ENCODE peak calls at places on chromosomes 4 and X, in nine cellular contexts. One of them, this sample, is unnamed.

GRCh38 chrX:134706138-134706537 is 47.9 kb upstream of the PLAC1 start:
- DNase-seq in psoas muscle: no peak
- DNase-seq in lower leg skin: no peak
- DNase-seq in OCI-LY7: no peak
- DNase-seq in endodermal cell: no peak
- DNase-seq in GM13976: no peak
- DNase-seq in mesothelial cell of epicardium: no peak
- DNase-seq in AG09309: no peak
- DNase-seq in fibroblast of villous mesenchyme: no peak
- DNase-seq in this sample: no peak

GRCh38 chrX:6917666-6918065 is 229.8 kb upstream of the STS start:
- DNase-seq in psoas muscle: no peak
- DNase-seq in lower leg skin: no peak
- DNase-seq in OCI-LY7: no peak
- DNase-seq in endodermal cell: no peak
- DNase-seq in GM13976: no peak
- DNase-seq in mesothelial cell of epicardium: no peak
- DNase-seq in AG09309: no peak
- DNase-seq in fibroblast of villous mesenchyme: no peak
- DNase-seq in this sample: no peak

GRCh38 chr4:185991750-185992149 is 77.2 kb upstream of the TLR3 start:
- DNase-seq in psoas muscle: no peak
- DNase-seq in lower leg skin: no peak
- DNase-seq in OCI-LY7: no peak
- DNase-seq in endodermal cell: no peak
- DNase-seq in GM13976: no peak
- DNase-seq in mesothelial cell of epicardium: no peak
- DNase-seq in AG09309: no peak
- DNase-seq in fibroblast of villous mesenchyme: no peak
- DNase-seq in this sample: peak; percentile 7

GRCh38 chrX:12452268-12452667 is 314.0 kb downstream of the FRMPD4 start:
- DNase-seq in psoas muscle: no peak
- DNase-seq in lower leg skin: no peak
- DNase-seq in OCI-LY7: no peak
- DNase-seq in endodermal cell: no peak
- DNase-seq in GM13976: no peak
- DNase-seq in mesothelial cell of epicardium: no peak
- DNase-seq in AG09309: no peak
- DNase-seq in fibroblast of villous mesenchyme: no peak
- DNase-seq in this sample: no peak

GRCh38 chrX:17738002-17738713 is 865 bp downstream of the SCML1 start:
- DNase-seq in psoas muscle: peak; percentile 58
- DNase-seq in lower leg skin: peak; percentile 16
- DNase-seq in OCI-LY7: no peak
- DNase-seq in endodermal cell: peak; percentile 75
- DNase-seq in GM13976: peak; percentile 15
- DNase-seq in mesothelial cell of epicardium: no peak
- DNase-seq in AG09309: no peak
- DNase-seq in fibroblast of villous mesenchyme: peak; percentile 37
- DNase-seq in this sample: no peak

GRCh38 chr4:78560296-78560963 is 8.9 kb downstream of the ANXA3 start:
- DNase-seq in psoas muscle: no peak
- DNase-seq in lower leg skin: no peak
- DNase-seq in OCI-LY7: no peak
- DNase-seq in endodermal cell: no peak
- DNase-seq in GM13976: no peak
- DNase-seq in mesothelial cell of epicardium: no peak
- DNase-seq in AG09309: no peak
- DNase-seq in fibroblast of villous mesenchyme: peak; percentile 92
- DNase-seq in this sample: no peak

GRCh38 chr4:3707423-3708102 is 58.6 kb upstream of the ADRA2C start:
- DNase-seq in psoas muscle: peak; percentile 24
- DNase-seq in lower leg skin: no peak
- DNase-seq in OCI-LY7: no peak
- DNase-seq in endodermal cell: no peak
- DNase-seq in GM13976: no peak
- DNase-seq in mesothelial cell of epicardium: no peak
- DNase-seq in AG09309: no peak
- DNase-seq in fibroblast of villous mesenchyme: no peak
- DNase-seq in this sample: no peak

GRCh38 chr4:128061566-128062536 is 739 bp downstream of the LARP1B start:
- DNase-seq in psoas muscle: peak; percentile 76
- DNase-seq in lower leg skin: peak; percentile 29
- DNase-seq in OCI-LY7: peak; percentile 79
- DNase-seq in endodermal cell: peak; percentile 90
- DNase-seq in GM13976: peak; percentile 74
- DNase-seq in mesothelial cell of epicardium: peak; percentile 38
- DNase-seq in AG09309: no peak
- DNase-seq in fibroblast of villous mesenchyme: peak; percentile 38
- DNase-seq in this sample: peak; percentile 83

GRCh38 chr4:70269674-70270073 is 27.3 kb downstream of the CSN3 start:
- DNase-seq in psoas muscle: no peak
- DNase-seq in lower leg skin: no peak
- DNase-seq in OCI-LY7: no peak
- DNase-seq in endodermal cell: no peak
- DNase-seq in GM13976: no peak
- DNase-seq in mesothelial cell of epicardium: no peak
- DNase-seq in AG09309: no peak
- DNase-seq in fibroblast of villous mesenchyme: peak; percentile 11
- DNase-seq in this sample: no peak

GRCh38 chrX:18428006-18428405 is 2.6 kb downstream of the CDKL5 start:
- DNase-seq in psoas muscle: no peak
- DNase-seq in lower leg skin: no peak
- DNase-seq in OCI-LY7: no peak
- DNase-seq in endodermal cell: no peak
- DNase-seq in GM13976: no peak
- DNase-seq in mesothelial cell of epicardium: no peak
- DNase-seq in AG09309: no peak
- DNase-seq in fibroblast of villous mesenchyme: no peak
- DNase-seq in this sample: no peak

GRCh38 chrX:78944351-78944750 is 840 bp upstream of the P2RY10 start:
- DNase-seq in psoas muscle: no peak
- DNase-seq in lower leg skin: no peak
- DNase-seq in OCI-LY7: no peak
- DNase-seq in endodermal cell: no peak
- DNase-seq in GM13976: no peak
- DNase-seq in mesothelial cell of epicardium: no peak
- DNase-seq in AG09309: no peak
- DNase-seq in fibroblast of villous mesenchyme: no peak
- DNase-seq in this sample: no peak

GRCh38 chr4:33649015-33649414 is 2595.3 kb downstream of the ARAP2 start:
- DNase-seq in psoas muscle: no peak
- DNase-seq in lower leg skin: no peak
- DNase-seq in OCI-LY7: no peak
- DNase-seq in endodermal cell: peak; percentile 51
- DNase-seq in GM13976: no peak
- DNase-seq in mesothelial cell of epicardium: no peak
- DNase-seq in AG09309: peak; percentile 14
- DNase-seq in fibroblast of villous mesenchyme: peak; percentile 66
- DNase-seq in this sample: no peak
- TF ChIP-seq CTCF in psoas muscle: no peak
- TF ChIP-seq CTCF in lower leg skin: no peak
- TF ChIP-seq CTCF in OCI-LY7: peak; percentile 14
- TF ChIP-seq CTCF in endodermal cell: peak; percentile 82
- TF ChIP-seq CTCF in GM13976: no peak
- TF ChIP-seq CTCF in mesothelial cell of epicardium: no peak
- TF ChIP-seq CTCF in AG09309: peak; percentile 94
- TF ChIP-seq CTCF in fibroblast of villous mesenchyme: peak; percentile 86
- TF ChIP-seq CTCF in this sample: no peak

DNA sequence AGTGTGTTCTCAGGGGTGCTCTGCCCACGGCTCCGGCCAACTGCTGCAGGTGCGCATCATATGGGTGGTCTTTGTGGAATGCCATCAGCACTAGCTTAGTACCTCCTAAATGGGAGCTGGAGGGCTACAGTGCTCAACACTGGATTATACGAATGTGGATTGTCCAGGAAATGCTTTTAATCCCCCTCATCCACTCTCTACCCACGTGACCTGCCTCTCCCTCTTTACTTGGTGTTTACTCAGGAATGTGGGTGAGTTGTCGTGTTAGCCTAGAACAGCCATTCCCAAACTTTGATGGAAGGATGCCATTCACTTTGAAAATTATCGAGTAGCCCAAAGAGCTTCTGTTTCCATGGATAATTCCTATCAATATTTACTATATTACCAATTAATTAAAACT is 150.8 kb downstream of the PTTG2 start:
- DNase-seq in psoas muscle: no peak
- DNase-seq in lower leg skin: no peak
- DNase-seq in OCI-LY7: no peak
- DNase-seq in endodermal cell: no peak
- DNase-seq in GM13976: no peak
- DNase-seq in mesothelial cell of epicardium: no peak
- DNase-seq in AG09309: no peak
- DNase-seq in fibroblast of villous mesenchyme: no peak
- DNase-seq in this sample: no peak
- TF ChIP-seq CTCF in psoas muscle: no peak
- TF ChIP-seq CTCF in lower leg skin: no peak
- TF ChIP-seq CTCF in OCI-LY7: no peak
- TF ChIP-seq CTCF in endodermal cell: no peak
- TF ChIP-seq CTCF in GM13976: no peak
- TF ChIP-seq CTCF in mesothelial cell of epicardium: no peak
- TF ChIP-seq CTCF in AG09309: no peak
- TF ChIP-seq CTCF in fibroblast of villous mesenchyme: no peak
- TF ChIP-seq CTCF in this sample: no peak

DNA sequence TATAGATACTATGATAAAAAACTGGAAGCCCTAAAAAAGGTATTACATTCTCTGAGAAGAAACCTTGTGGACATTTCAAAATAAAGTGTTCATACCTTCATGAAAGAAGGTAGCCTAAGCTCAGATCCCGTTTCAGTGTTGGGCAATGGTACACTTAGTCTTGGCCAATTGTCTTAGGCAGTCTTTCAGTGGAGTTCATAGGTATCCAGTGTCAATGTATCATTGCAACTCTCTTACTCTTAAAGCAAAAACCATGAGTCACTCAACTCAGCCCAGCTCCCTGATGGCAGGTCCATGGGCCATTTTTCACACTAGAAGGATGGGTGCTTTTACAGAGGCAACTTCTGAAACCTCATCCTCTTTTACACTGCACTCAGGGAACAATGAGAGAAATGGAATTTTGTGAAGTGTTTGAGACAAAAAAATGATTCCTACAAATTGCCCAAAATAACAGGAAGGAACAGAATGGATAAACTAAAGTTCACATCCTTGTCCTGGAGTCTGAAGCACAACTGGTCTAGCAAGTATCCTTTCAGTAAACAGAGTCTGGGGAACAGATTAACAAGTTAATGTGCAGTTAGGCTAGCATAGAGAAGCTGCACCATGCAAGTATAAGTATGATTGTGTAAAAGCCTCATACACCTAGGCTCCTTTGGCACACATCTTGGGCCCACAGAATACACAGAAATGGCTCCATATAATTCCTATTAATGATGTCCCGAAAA is 7.0 kb upstream of the ZNF827 start:
- DNase-seq in psoas muscle: no peak
- DNase-seq in lower leg skin: no peak
- DNase-seq in OCI-LY7: no peak
- DNase-seq in endodermal cell: no peak
- DNase-seq in GM13976: no peak
- DNase-seq in mesothelial cell of epicardium: no peak
- DNase-seq in AG09309: no peak
- DNase-seq in fibroblast of villous mesenchyme: no peak
- DNase-seq in this sample: no peak
- TF ChIP-seq CTCF in psoas muscle: no peak
- TF ChIP-seq CTCF in lower leg skin: no peak
- TF ChIP-seq CTCF in OCI-LY7: no peak
- TF ChIP-seq CTCF in endodermal cell: no peak
- TF ChIP-seq CTCF in GM13976: no peak
- TF ChIP-seq CTCF in mesothelial cell of epicardium: no peak
- TF ChIP-seq CTCF in AG09309: no peak
- TF ChIP-seq CTCF in fibroblast of villous mesenchyme: no peak
- TF ChIP-seq CTCF in this sample: no peak

DNA sequence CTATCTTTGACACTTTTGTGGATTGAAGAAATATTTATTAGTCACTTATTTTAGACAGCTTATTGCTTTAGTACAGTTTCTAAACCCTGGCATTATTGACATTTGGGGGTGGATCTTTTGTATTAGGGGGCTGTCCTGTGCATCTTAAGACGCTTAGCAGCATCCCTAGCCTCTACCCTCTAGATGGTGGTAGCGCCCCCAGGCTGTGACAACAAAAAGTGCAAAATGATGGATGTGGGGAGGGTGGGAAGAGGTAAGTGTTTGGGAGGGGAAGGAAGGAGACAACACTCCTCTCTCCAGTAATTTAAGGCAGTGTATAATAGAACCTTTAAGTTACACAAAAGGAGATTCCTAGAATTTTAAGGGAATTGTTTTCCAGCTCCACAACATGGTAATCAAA is 1210.6 kb downstream of the C4orf33 start:
- DNase-seq in psoas muscle: no peak
- DNase-seq in lower leg skin: no peak
- DNase-seq in OCI-LY7: no peak
- DNase-seq in endodermal cell: peak; percentile 71
- DNase-seq in GM13976: no peak
- DNase-seq in mesothelial cell of epicardium: no peak
- DNase-seq in AG09309: no peak
- DNase-seq in fibroblast of villous mesenchyme: no peak
- DNase-seq in this sample: no peak
- TF ChIP-seq CTCF in psoas muscle: no peak
- TF ChIP-seq CTCF in lower leg skin: no peak
- TF ChIP-seq CTCF in OCI-LY7: peak; percentile 52
- TF ChIP-seq CTCF in endodermal cell: peak; percentile 64
- TF ChIP-seq CTCF in GM13976: no peak
- TF ChIP-seq CTCF in mesothelial cell of epicardium: no peak
- TF ChIP-seq CTCF in AG09309: no peak
- TF ChIP-seq CTCF in fibroblast of villous mesenchyme: no peak
- TF ChIP-seq CTCF in this sample: no peak

This sample was measured in GM20000.